ENCODE peak calls at places on chromosomes 11 and 22, in six cellular contexts. U is neural progenitor cell, W is fibroblast of lung, V is IMR-90, M is mammary epithelial cell, D is H9. B is an unnamed sample. For H3K9me3 and H4K20me1, the result is how much of the 10 kb centered on the place peaks cover.

GRCh38 chr11:72069787-72070251 is 10.5 kb downstream of the NUMA1 start:
- DNase-seq in M (peak), W (peak), V (peak), U (peak), D (peak), B (peak)

GRCh38 chr11:121814962-121815361 is 301.1 kb downstream of the BLID start:
- DNase-seq in M (peak), V (peak), D (no peak), U (no peak), W (no peak), B (peak)

GRCh38 chr11:65611028-65611757 is 2.8 kb downstream of the MAP3K11 start:
- DNase-seq in M (no peak), U (no peak), W (no peak), D (no peak), V (no peak), B (no peak)

GRCh38 chr11:94117871-94118270 is 10.8 kb upstream of the PANX1 start:
- DNase-seq in W (no peak), U (no peak), V (peak), D (no peak), M (peak), B (peak)

GRCh38 chr11:133115099-133115498 is 417.2 kb downstream of the OPCML start:
- DNase-seq in U (no peak), D (no peak), W (no peak), M (no peak), V (no peak), B (no peak)

GRCh38 chr11:12213920-12214319 is 103.5 kb downstream of the MICAL2 start:
- DNase-seq in U (no peak), V (peak), W (peak), M (no peak), D (no peak), B (peak)

GRCh38 chr22:20438678-20439492 is 1.3 kb upstream of the SCARF2 start:
- DNase-seq in V (no peak), W (no peak), D (peak), M (no peak), U (peak), B (peak)

GRCh38 chr11:65366340-65366773 is 11.8 kb downstream of the TIGD3 start:
- DNase-seq in V (peak), D (peak), W (peak), U (peak), M (peak), B (peak)

GRCh38 chr11:1390603-1391164 is 950 bp downstream of the BRSK2 start:
- DNase-seq in D (peak), W (no peak), U (peak), M (no peak), V (peak), B (peak)

DNA sequence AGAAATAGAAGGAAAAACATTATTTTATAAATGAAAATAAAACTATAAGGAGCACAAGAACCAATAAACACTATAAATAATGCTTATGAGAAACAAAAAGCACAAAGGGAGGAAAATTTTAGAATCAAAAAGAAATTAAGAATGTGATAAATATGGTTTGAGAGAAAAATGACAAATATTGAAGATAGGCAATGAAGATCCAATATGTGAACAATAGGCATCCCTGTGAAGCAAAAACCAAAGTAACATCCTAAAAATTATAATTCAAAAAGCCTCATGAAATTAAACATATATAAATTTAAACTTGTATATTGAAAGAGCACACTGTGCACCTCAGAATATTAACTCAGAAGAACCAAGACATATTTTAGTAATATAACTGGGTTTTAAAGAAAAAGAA is 216.2 kb downstream of the GRIK4 start:
- DNase-seq in V (no peak), D (no peak), W (no peak), U (no peak), M (no peak), B (no peak)
- H3K9me3 ChIP-seq in V (under half), D (under half), W (under half), U (under half), M (under half), B (under half)

GRCh38 chr22:41841085-41841712 is 8.3 kb downstream of the SREBF2 start:
- DNase-seq in W (no peak), V (no peak), M (no peak), D (no peak), U (no peak), B (no peak)
- H4K20me1 ChIP-seq in W (under half), V (half or more), M (under half), D (under half), U (half or more), B (under half)

GRCh38 chr11:4076774-4077173 is 17.8 kb upstream of the RRM1 start:
- DNase-seq in M (no peak), V (no peak), D (no peak), W (no peak), U (no peak), B (no peak)
- H3K9me3 ChIP-seq in M (under half), V (under half), D (under half), W (under half), U (under half), B (under half)

GRCh38 chr22:49855491-49855911 is 1.9 kb downstream of the ZBED4 start:
- DNase-seq in U (no peak), V (peak), D (no peak), W (peak), M (peak), B (peak)
- H4K20me1 ChIP-seq in U (half or more), V (half or more), D (under half), W (under half), M (under half), B (under half)

B was measured in GM23248.